ENCODE peak calls at places on chromosome 14, in ten cellular contexts. One of them, this sample, is unnamed.

GRCh38 chr14:101927859-101928258 is 36.5 kb upstream of the DYNC1H1 start:
- DNase-seq in activated gamma-delta T cell treated with anti-CD3 and anti-CD28 coated beads, Interleukin-2, amount 50 U/mL, for 16 hours: no peak
- DNase-seq in endothelial cell: no peak
- DNase-seq in NCI-H1092: no peak
- DNase-seq in nephron progenitor cell: peak; percentile 29
- DNase-seq in ELF-1: no peak
- DNase-seq in NCI-H345: no peak
- DNase-seq in cardiac muscle cell: no peak
- DNase-seq in naive thymus-derived CD4-positive, alpha-beta T cell: no peak
- DNase-seq in activated T-cell treated with anti-CD3 and anti-CD28 coated beads, Interleukin-2, amount 50 U/mL, for 72 hours: peak; percentile 44
- DNase-seq in this sample: no peak

GRCh38 chr14:54106802-54107377 is 150.3 kb upstream of the BMP4 start:
- DNase-seq in activated T-cell treated with anti-CD3 and anti-CD28 coated beads, Interleukin-2, amount 50 U/mL, for 72 hours: no peak
- DNase-seq in cardiac muscle cell: peak; percentile 4
- DNase-seq in NCI-H1092: no peak
- DNase-seq in nephron progenitor cell: no peak
- DNase-seq in activated gamma-delta T cell treated with anti-CD3 and anti-CD28 coated beads, Interleukin-2, amount 50 U/mL, for 16 hours: no peak
- DNase-seq in endothelial cell: no peak
- DNase-seq in naive thymus-derived CD4-positive, alpha-beta T cell: no peak
- DNase-seq in ELF-1: peak; percentile 7
- DNase-seq in NCI-H345: no peak
- DNase-seq in this sample: no peak

GRCh38 chr14:104784846-104785707 is 10.5 kb downstream of the AKT1 start:
- DNase-seq in nephron progenitor cell: no peak
- DNase-seq in naive thymus-derived CD4-positive, alpha-beta T cell: no peak
- DNase-seq in cardiac muscle cell: no peak
- DNase-seq in activated gamma-delta T cell treated with anti-CD3 and anti-CD28 coated beads, Interleukin-2, amount 50 U/mL, for 16 hours: no peak
- DNase-seq in ELF-1: no peak
- DNase-seq in activated T-cell treated with anti-CD3 and anti-CD28 coated beads, Interleukin-2, amount 50 U/mL, for 72 hours: no peak
- DNase-seq in NCI-H1092: peak; percentile 44
- DNase-seq in NCI-H345: peak; percentile 91
- DNase-seq in endothelial cell: no peak
- DNase-seq in this sample: no peak

GRCh38 chr14:24143511-24143910 is 2.1 kb upstream of the EMC9 start:
- DNase-seq in naive thymus-derived CD4-positive, alpha-beta T cell: no peak
- DNase-seq in ELF-1: no peak
- DNase-seq in NCI-H1092: no peak
- DNase-seq in activated gamma-delta T cell treated with anti-CD3 and anti-CD28 coated beads, Interleukin-2, amount 50 U/mL, for 16 hours: no peak
- DNase-seq in nephron progenitor cell: no peak
- DNase-seq in cardiac muscle cell: no peak
- DNase-seq in endothelial cell: no peak
- DNase-seq in activated T-cell treated with anti-CD3 and anti-CD28 coated beads, Interleukin-2, amount 50 U/mL, for 72 hours: no peak
- DNase-seq in NCI-H345: no peak
- DNase-seq in this sample: no peak

GRCh38 chr14:71327691-71328090 is 420.4 kb downstream of the PCNX1 start:
- DNase-seq in activated T-cell treated with anti-CD3 and anti-CD28 coated beads, Interleukin-2, amount 50 U/mL, for 72 hours: no peak
- DNase-seq in NCI-H345: no peak
- DNase-seq in endothelial cell: no peak
- DNase-seq in nephron progenitor cell: no peak
- DNase-seq in NCI-H1092: no peak
- DNase-seq in cardiac muscle cell: no peak
- DNase-seq in activated gamma-delta T cell treated with anti-CD3 and anti-CD28 coated beads, Interleukin-2, amount 50 U/mL, for 16 hours: no peak
- DNase-seq in naive thymus-derived CD4-positive, alpha-beta T cell: no peak
- DNase-seq in ELF-1: no peak
- DNase-seq in this sample: no peak

GRCh38 chr14:34522496-34522895 is 17.0 kb downstream of the EAPP start:
- DNase-seq in nephron progenitor cell: no peak
- DNase-seq in NCI-H345: no peak
- DNase-seq in activated gamma-delta T cell treated with anti-CD3 and anti-CD28 coated beads, Interleukin-2, amount 50 U/mL, for 16 hours: no peak
- DNase-seq in naive thymus-derived CD4-positive, alpha-beta T cell: no peak
- DNase-seq in activated T-cell treated with anti-CD3 and anti-CD28 coated beads, Interleukin-2, amount 50 U/mL, for 72 hours: no peak
- DNase-seq in cardiac muscle cell: no peak
- DNase-seq in ELF-1: no peak
- DNase-seq in NCI-H1092: no peak
- DNase-seq in endothelial cell: no peak
- DNase-seq in this sample: no peak

GRCh38 chr14:105398726-105399440 is 545 bp downstream of the TEX22 start:
- DNase-seq in ELF-1: peak; percentile 43
- DNase-seq in activated gamma-delta T cell treated with anti-CD3 and anti-CD28 coated beads, Interleukin-2, amount 50 U/mL, for 16 hours: peak; percentile 26
- DNase-seq in naive thymus-derived CD4-positive, alpha-beta T cell: peak; percentile 35
- DNase-seq in NCI-H1092: peak; percentile 73
- DNase-seq in nephron progenitor cell: no peak
- DNase-seq in endothelial cell: peak; percentile 65
- DNase-seq in cardiac muscle cell: peak; percentile 54
- DNase-seq in NCI-H345: peak; percentile 61
- DNase-seq in activated T-cell treated with anti-CD3 and anti-CD28 coated beads, Interleukin-2, amount 50 U/mL, for 72 hours: peak; percentile 56
- DNase-seq in this sample: peak; percentile 62

GRCh38 chr14:81005540-81006228 is 50.3 kb downstream of the TSHR start:
- DNase-seq in endothelial cell: no peak
- DNase-seq in ELF-1: no peak
- DNase-seq in activated gamma-delta T cell treated with anti-CD3 and anti-CD28 coated beads, Interleukin-2, amount 50 U/mL, for 16 hours: no peak
- DNase-seq in activated T-cell treated with anti-CD3 and anti-CD28 coated beads, Interleukin-2, amount 50 U/mL, for 72 hours: no peak
- DNase-seq in NCI-H1092: no peak
- DNase-seq in cardiac muscle cell: no peak
- DNase-seq in NCI-H345: no peak
- DNase-seq in nephron progenitor cell: no peak
- DNase-seq in naive thymus-derived CD4-positive, alpha-beta T cell: no peak
- DNase-seq in this sample: no peak

GRCh38 chr14:99015833-99016232 is 256.2 kb downstream of the BCL11B start:
- DNase-seq in naive thymus-derived CD4-positive, alpha-beta T cell: no peak
- DNase-seq in NCI-H1092: no peak
- DNase-seq in ELF-1: no peak
- DNase-seq in nephron progenitor cell: no peak
- DNase-seq in cardiac muscle cell: no peak
- DNase-seq in activated gamma-delta T cell treated with anti-CD3 and anti-CD28 coated beads, Interleukin-2, amount 50 U/mL, for 16 hours: no peak
- DNase-seq in NCI-H345: no peak
- DNase-seq in endothelial cell: no peak
- DNase-seq in activated T-cell treated with anti-CD3 and anti-CD28 coated beads, Interleukin-2, amount 50 U/mL, for 72 hours: no peak
- DNase-seq in this sample: no peak

GRCh38 chr14:97709552-97709951 is 912.4 kb downstream of the VRK1 start:
- DNase-seq in naive thymus-derived CD4-positive, alpha-beta T cell: peak; percentile 58
- DNase-seq in activated T-cell treated with anti-CD3 and anti-CD28 coated beads, Interleukin-2, amount 50 U/mL, for 72 hours: peak; percentile 40
- DNase-seq in nephron progenitor cell: no peak
- DNase-seq in activated gamma-delta T cell treated with anti-CD3 and anti-CD28 coated beads, Interleukin-2, amount 50 U/mL, for 16 hours: no peak
- DNase-seq in ELF-1: no peak
- DNase-seq in endothelial cell: no peak
- DNase-seq in NCI-H1092: no peak
- DNase-seq in cardiac muscle cell: no peak
- DNase-seq in NCI-H345: no peak
- DNase-seq in this sample: no peak

GRCh38 chr14:81402123-81402495 is 2.0 kb upstream of the STON2 start:
- DNase-seq in ELF-1: peak; percentile 23
- DNase-seq in activated T-cell treated with anti-CD3 and anti-CD28 coated beads, Interleukin-2, amount 50 U/mL, for 72 hours: no peak
- DNase-seq in nephron progenitor cell: no peak
- DNase-seq in endothelial cell: no peak
- DNase-seq in naive thymus-derived CD4-positive, alpha-beta T cell: no peak
- DNase-seq in activated gamma-delta T cell treated with anti-CD3 and anti-CD28 coated beads, Interleukin-2, amount 50 U/mL, for 16 hours: no peak
- DNase-seq in NCI-H345: no peak
- DNase-seq in NCI-H1092: no peak
- DNase-seq in cardiac muscle cell: no peak
- DNase-seq in this sample: no peak

GRCh38 chr14:73237219-73237785 is at the start of gene PAPLN:
- DNase-seq in nephron progenitor cell: no peak
- DNase-seq in activated gamma-delta T cell treated with anti-CD3 and anti-CD28 coated beads, Interleukin-2, amount 50 U/mL, for 16 hours: no peak
- DNase-seq in NCI-H345: no peak
- DNase-seq in NCI-H1092: no peak
- DNase-seq in naive thymus-derived CD4-positive, alpha-beta T cell: no peak
- DNase-seq in cardiac muscle cell: peak; percentile 32
- DNase-seq in ELF-1: peak; percentile 36
- DNase-seq in activated T-cell treated with anti-CD3 and anti-CD28 coated beads, Interleukin-2, amount 50 U/mL, for 72 hours: no peak
- DNase-seq in endothelial cell: no peak
- DNase-seq in this sample: no peak

GRCh38 chr14:94129111-94129757 is at the start of gene IFI27L2:
- DNase-seq in NCI-H345: peak; percentile 93
- DNase-seq in activated gamma-delta T cell treated with anti-CD3 and anti-CD28 coated beads, Interleukin-2, amount 50 U/mL, for 16 hours: peak; percentile 34
- DNase-seq in activated T-cell treated with anti-CD3 and anti-CD28 coated beads, Interleukin-2, amount 50 U/mL, for 72 hours: peak; percentile 73
- DNase-seq in naive thymus-derived CD4-positive, alpha-beta T cell: peak; percentile 45
- DNase-seq in endothelial cell: peak; percentile 44
- DNase-seq in nephron progenitor cell: peak; percentile 80
- DNase-seq in ELF-1: peak; percentile 86
- DNase-seq in cardiac muscle cell: peak; percentile 93
- DNase-seq in NCI-H1092: peak; percentile 47
- DNase-seq in this sample: peak; percentile 69

GRCh38 chr14:90400904-90401561 is 4.2 kb downstream of the CALM1 start:
- DNase-seq in ELF-1: no peak
- DNase-seq in NCI-H345: no peak
- DNase-seq in activated T-cell treated with anti-CD3 and anti-CD28 coated beads, Interleukin-2, amount 50 U/mL, for 72 hours: no peak
- DNase-seq in cardiac muscle cell: no peak
- DNase-seq in naive thymus-derived CD4-positive, alpha-beta T cell: no peak
- DNase-seq in NCI-H1092: no peak
- DNase-seq in nephron progenitor cell: no peak
- DNase-seq in activated gamma-delta T cell treated with anti-CD3 and anti-CD28 coated beads, Interleukin-2, amount 50 U/mL, for 16 hours: no peak
- DNase-seq in endothelial cell: no peak
- DNase-seq in this sample: no peak